ENCODE peak calls at places on chromosomes 4 and X, in ten cellular contexts. W is bronchial epithelial cell; U is A673; S is ovary; Z is GM23248; A is foreskin keratinocyte; K is neuronal stem cell; E is CD8-positive, alpha-beta T cell; Y is IMR-90; X is dorsolateral prefrontal cortex. V is an unnamed sample.

GRCh38 chrX:153884136-153885076 is 1.6 kb downstream of the L1CAM start:
- DNase-seq in W (peak; percentile 9), U (no peak), S (no peak), Z (no peak), A (no peak), K (no peak), E (no peak), Y (no peak), X (no peak), V (no peak)

GRCh38 chr4:2789801-2790582 is 2.9 kb upstream of the SH3BP2 start:
- DNase-seq in W (no peak), U (no peak), S (no peak), Z (no peak), A (no peak), K (no peak), E (peak; percentile 45), Y (no peak), X (no peak), V (no peak)

GRCh38 chr4:76708986-76709385 is 189.0 kb downstream of the SOWAHB start:
- DNase-seq in W (no peak), U (no peak), S (no peak), Z (no peak), A (no peak), K (no peak), E (no peak), Y (no peak), X (no peak), V (no peak)

GRCh38 chr4:168848977-168849687 is 160.9 kb downstream of the CBR4 start:
- DNase-seq in W (no peak), U (peak; percentile 88), S (no peak), Z (peak; percentile 32), A (no peak), K (no peak), E (no peak), Y (peak; percentile 59), X (no peak), V (peak; percentile 17)

GRCh38 chrX:70332600-70332999 is 42.7 kb downstream of the KIF4A start:
- DNase-seq in W (no peak), U (peak; percentile 4), S (no peak), Z (no peak), A (no peak), K (no peak), E (no peak), Y (no peak), X (no peak), V (no peak)

GRCh38 chrX:136910565-136911040 is 30.1 kb upstream of the RBMX start:
- DNase-seq in W (no peak), U (no peak), S (no peak), Z (peak; percentile 48), A (no peak), K (no peak), E (no peak), Y (peak; percentile 42), X (no peak), V (no peak)

GRCh38 chr4:2954358-2955185 is 8.6 kb downstream of the NOP14 start:
- DNase-seq in W (no peak), U (no peak), S (peak; percentile 33), Z (no peak), A (no peak), K (no peak), E (no peak), Y (no peak), X (no peak), V (no peak)

GRCh38 chr4:8189551-8190466 is 9.3 kb upstream of the SH3TC1 start:
- DNase-seq in W (no peak), U (no peak), S (no peak), Z (no peak), A (no peak), K (no peak), E (no peak), Y (no peak), X (no peak), V (no peak)

GRCh38 chrX:47218920-47219815 is 687 bp downstream of the CDK16 start:
- DNase-seq in W (no peak), U (peak; percentile 40), S (peak; percentile 80), Z (peak; percentile 47), A (no peak), K (no peak), E (peak; percentile 64), Y (no peak), X (no peak), V (peak; percentile 59)

GRCh38 chrX:134715930-134716619 is 57.8 kb upstream of the PLAC1 start:
- DNase-seq in W (no peak), U (no peak), S (no peak), Z (no peak), A (no peak), K (no peak), E (no peak), Y (no peak), X (no peak), V (no peak)

GRCh38 chrX:71184803-71185495 is 38.1 kb upstream of the GJB1 start:
- DNase-seq in W (peak; percentile 9), U (no peak), S (no peak), Z (no peak), A (no peak), K (no peak), E (no peak), Y (no peak), X (no peak), V (no peak)

GRCh38 chrX:107747596-107748161 is 27.9 kb downstream of the TSC22D3 start:
- DNase-seq in W (peak; percentile 86), U (peak; percentile 19), S (no peak), Z (peak; percentile 68), A (peak; percentile 78), K (no peak), E (no peak), Y (peak; percentile 19), X (no peak), V (no peak)

GRCh38 chr4:28482580-28482979 is 1621.9 kb downstream of the STIM2 start:
- DNase-seq in W (no peak), U (no peak), S (no peak), Z (no peak), A (no peak), K (no peak), E (no peak), Y (no peak), X (no peak), V (no peak)

GRCh38 chrX:66638591-66639500 is at the start of gene EDA2R:
- DNase-seq in W (peak; percentile 88), U (no peak), S (peak; percentile 37), Z (peak; percentile 82), A (peak; percentile 76), K (peak; percentile 71), E (no peak), Y (peak; percentile 87), X (no peak), V (no peak)

GRCh38 chr4:105894570-105895323 is 524 bp upstream of the NPNT start:
- DNase-seq in W (peak; percentile 34), U (no peak), S (no peak), Z (peak; percentile 8), A (no peak), K (peak; percentile 27), E (no peak), Y (no peak), X (no peak), V (no peak)

GRCh38 chrX:125203737-125204578 is 115.7 kb upstream of the TEX13C start:
- DNase-seq in W (peak; percentile 8), U (peak; percentile 92), S (no peak), Z (peak; percentile 20), A (no peak), K (no peak), E (no peak), Y (no peak), X (no peak), V (peak; percentile 31)

GRCh38 chr4:15718959-15719358 is 16.1 kb downstream of the BST1 start:
- DNase-seq in W (no peak), U (no peak), S (no peak), Z (no peak), A (no peak), K (no peak), E (no peak), Y (no peak), X (no peak), V (no peak)

GRCh38 chr4:152424980-152425379 is 110.9 kb downstream of the FBXW7 start:
- DNase-seq in W (peak; percentile 60), U (no peak), S (no peak), Z (no peak), A (no peak), K (no peak), E (no peak), Y (no peak), X (no peak), V (no peak)

GRCh38 chr4:121454251-121454979 is 73.6 kb upstream of the QRFPR start:
- DNase-seq in W (peak; percentile 18), U (no peak), S (no peak), Z (no peak), A (no peak), K (no peak), E (no peak), Y (no peak), X (no peak), V (no peak)
- H3K27me3 ChIP-seq in W (peaks cover 10% of the 10 kb centered on the region), U (no peaks in the 10 kb centered on the region), S (no peaks in the 10 kb centered on the region), Z (peaks cover 66% of the 10 kb centered on the region), A (peaks cover 29% of the 10 kb centered on the region), K (peaks cover 2% of the 10 kb centered on the region), E (no peaks in the 10 kb centered on the region), Y (peaks cover 12% of the 10 kb centered on the region), X (no peaks in the 10 kb centered on the region), V (no peaks in the 10 kb centered on the region)

DNA sequence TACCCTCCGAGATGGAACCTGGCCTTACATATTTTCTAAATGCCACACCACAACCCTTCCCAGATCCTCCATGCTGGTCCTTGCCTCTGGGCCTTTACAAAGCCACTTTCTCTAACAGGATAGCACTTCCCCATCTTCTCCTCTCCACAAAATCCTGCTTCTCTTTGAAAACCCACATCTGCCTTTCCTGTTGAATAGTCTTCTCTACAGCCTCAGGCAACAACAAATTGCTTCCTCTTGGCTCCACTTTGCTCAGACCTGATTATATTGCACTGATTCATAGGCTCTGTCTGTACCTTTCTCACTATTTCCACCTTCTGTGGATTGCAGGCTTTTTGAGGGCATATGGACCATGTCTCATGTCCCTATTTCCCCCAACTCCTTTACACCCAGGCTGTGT is 203.7 kb upstream of the MBNL3 start:
- DNase-seq in W (peak; percentile 51), U (no peak), S (no peak), Z (peak; percentile 4), A (peak; percentile 17), K (no peak), E (no peak), Y (no peak), X (no peak), V (no peak)
- H3K27me3 ChIP-seq in W (no peaks in the 10 kb centered on the region), U (peaks cover 6% of the 10 kb centered on the region), S (no peaks in the 10 kb centered on the region), Z (no peaks in the 10 kb centered on the region), A (no peaks in the 10 kb centered on the region), K (peaks cover 24% of the 10 kb centered on the region), E (no peaks in the 10 kb centered on the region), Y (peaks cover 13% of the 10 kb centered on the region), X (no peaks in the 10 kb centered on the region), V (no peaks in the 10 kb centered on the region)

DNA sequence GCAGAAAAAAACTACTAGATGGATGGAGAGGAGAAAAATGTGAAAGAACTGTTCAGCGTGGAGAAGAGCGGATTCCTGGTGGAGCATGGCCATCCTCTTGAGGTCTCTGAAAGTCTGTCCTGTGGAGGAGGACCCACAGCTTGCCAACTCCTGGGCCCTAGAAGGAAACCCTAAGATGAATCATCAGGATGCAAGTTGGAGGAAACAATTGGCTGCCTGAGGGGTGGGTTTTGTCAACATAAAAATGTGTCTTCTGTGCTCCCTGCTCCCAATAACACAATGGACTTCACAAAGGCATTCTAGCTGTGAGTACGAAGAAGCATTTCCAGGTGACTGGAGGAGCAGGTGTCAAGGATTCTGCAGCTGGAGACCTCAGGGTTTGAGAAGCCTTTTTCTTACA is 37.2 kb downstream of the CNGA2 start:
- DNase-seq in W (no peak), U (no peak), S (no peak), Z (no peak), A (no peak), K (no peak), E (no peak), Y (no peak), X (no peak), V (no peak)
- H3K27me3 ChIP-seq in W (no peaks in the 10 kb centered on the region), U (peaks cover 5% of the 10 kb centered on the region), S (no peaks in the 10 kb centered on the region), Z (no peaks in the 10 kb centered on the region), A (no peaks in the 10 kb centered on the region), K (peaks cover 10% of the 10 kb centered on the region), E (no peaks in the 10 kb centered on the region), Y (no peaks in the 10 kb centered on the region), X (no peaks in the 10 kb centered on the region), V (no peaks in the 10 kb centered on the region)

GRCh38 chr4:1113311-1114009 is at the start of gene RNF212:
- DNase-seq in W (no peak), U (peak; percentile 12), S (peak; percentile 71), Z (peak; percentile 61), A (no peak), K (no peak), E (peak; percentile 58), Y (no peak), X (no peak), V (no peak)
- H3K27me3 ChIP-seq in W (peaks cover 2% of the 10 kb centered on the region), U (peaks cover 23% of the 10 kb centered on the region), S (no peaks in the 10 kb centered on the region), Z (peaks cover 8% of the 10 kb centered on the region), A (peaks cover 42% of the 10 kb centered on the region), K (peaks cover 62% of the 10 kb centered on the region), E (no peaks in the 10 kb centered on the region), Y (peaks cover 50% of the 10 kb centered on the region), X (no peaks in the 10 kb centered on the region), V (no peaks in the 10 kb centered on the region)

V was measured in Caco-2.